ENCODE peak calls at places on chromosome 13, in four cellular contexts. One of them, this sample, is unnamed.

GRCh38 chr13:67278230-67278629 is 48.1 kb upstream of the PCDH9 start:
- DNase-seq in keratinocyte: no peak
- DNase-seq in MM.1S: no peak
- DNase-seq in cardiac muscle cell: peak; percentile 83
- DNase-seq in this sample: no peak

GRCh38 chr13:30153871-30154426 is 153.4 kb downstream of the KATNAL1 start:
- DNase-seq in keratinocyte: no peak
- DNase-seq in MM.1S: no peak
- DNase-seq in cardiac muscle cell: peak; percentile 21
- DNase-seq in this sample: peak; percentile 48

GRCh38 chr13:59437902-59438301 is 725.8 kb downstream of the DIAPH3 start:
- DNase-seq in keratinocyte: no peak
- DNase-seq in MM.1S: no peak
- DNase-seq in cardiac muscle cell: no peak
- DNase-seq in this sample: no peak

GRCh38 chr13:48962281-48962680 is 13.4 kb upstream of the FNDC3A start:
- DNase-seq in keratinocyte: no peak
- DNase-seq in MM.1S: no peak
- DNase-seq in cardiac muscle cell: peak; percentile 19
- DNase-seq in this sample: no peak

GRCh38 chr13:108755084-108755483 is 125.7 kb downstream of the MYO16 start:
- DNase-seq in keratinocyte: no peak
- DNase-seq in MM.1S: peak; percentile 34
- DNase-seq in cardiac muscle cell: no peak
- DNase-seq in this sample: no peak

GRCh38 chr13:26719356-26719945 is 41.1 kb downstream of the GPR12 start:
- DNase-seq in keratinocyte: no peak
- DNase-seq in MM.1S: no peak
- DNase-seq in cardiac muscle cell: peak; percentile 6
- DNase-seq in this sample: no peak

GRCh38 chr13:75929074-75929473 is 292.9 kb downstream of the LMO7 start:
- DNase-seq in keratinocyte: no peak
- DNase-seq in MM.1S: no peak
- DNase-seq in cardiac muscle cell: no peak
- DNase-seq in this sample: no peak

GRCh38 chr13:72180253-72180952 is 313.4 kb upstream of the DACH1 start:
- DNase-seq in keratinocyte: no peak
- DNase-seq in MM.1S: no peak
- DNase-seq in cardiac muscle cell: no peak
- DNase-seq in this sample: no peak

DNA sequence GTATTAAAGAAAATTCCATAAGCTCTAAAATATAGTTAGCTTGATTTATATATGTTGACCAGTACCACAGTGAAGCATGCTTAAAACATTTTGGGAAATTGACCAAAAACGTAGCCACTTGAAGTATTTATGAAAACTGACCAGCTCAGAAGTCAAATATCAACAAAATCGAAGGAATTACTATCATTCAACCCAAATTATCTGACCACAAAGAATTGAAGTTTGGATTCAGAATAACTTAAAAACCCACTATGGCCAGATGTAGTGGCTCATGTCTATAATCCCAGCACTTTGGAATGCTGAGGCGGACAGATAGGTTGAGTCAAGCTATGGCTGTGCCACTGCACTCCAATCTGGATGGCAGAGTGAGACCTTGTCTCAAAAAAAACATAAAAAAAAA is 31.9 kb downstream of the GPALPP1 start:
- DNase-seq in keratinocyte: no peak
- DNase-seq in MM.1S: no peak
- DNase-seq in cardiac muscle cell: no peak
- DNase-seq in this sample: no peak
- TF ChIP-seq CTCF in keratinocyte: no peak
- TF ChIP-seq CTCF in MM.1S: no peak
- TF ChIP-seq CTCF in cardiac muscle cell: no peak
- TF ChIP-seq CTCF in this sample: no peak

DNA sequence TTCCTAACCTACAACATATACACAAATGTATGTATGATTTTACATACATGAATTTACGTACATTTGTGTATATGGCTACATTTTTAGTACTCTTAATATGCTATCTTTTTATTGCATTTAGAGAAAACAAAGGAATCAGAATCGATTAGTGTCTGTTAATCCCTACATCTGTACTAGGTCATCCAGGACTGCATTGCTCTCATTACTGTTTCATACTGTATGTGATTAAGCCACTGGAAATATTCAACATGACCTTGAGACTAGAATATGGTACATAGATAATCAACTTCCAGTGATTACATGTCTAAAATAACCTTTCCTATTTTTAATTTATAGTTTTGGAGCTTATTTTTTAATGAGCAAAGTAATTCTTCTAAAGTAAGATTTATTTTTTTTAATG is 5.3 kb upstream of the MAB21L1 start:
- DNase-seq in keratinocyte: no peak
- DNase-seq in MM.1S: no peak
- DNase-seq in cardiac muscle cell: no peak
- DNase-seq in this sample: no peak
- H3K4me3 ChIP-seq in keratinocyte: no peak overlapping the region
- H3K4me3 ChIP-seq in MM.1S: no peak overlapping the region
- H3K4me3 ChIP-seq in cardiac muscle cell: no peak overlapping the region
- H3K4me3 ChIP-seq in this sample: no peak overlapping the region

GRCh38 chr13:31161583-31162150 is at the start of gene HSPH1:
- DNase-seq in keratinocyte: peak; percentile 86
- DNase-seq in MM.1S: peak; percentile 95
- DNase-seq in cardiac muscle cell: peak; percentile 99
- DNase-seq in this sample: peak; percentile 98
- TF ChIP-seq CTCF in keratinocyte: peak; percentile 43
- TF ChIP-seq CTCF in MM.1S: no peak
- TF ChIP-seq CTCF in cardiac muscle cell: peak; percentile 28
- TF ChIP-seq CTCF in this sample: peak; percentile 14

GRCh38 chr13:52009985-52010384 is 1.3 kb downstream of the ATP7B start:
- DNase-seq in keratinocyte: no peak
- DNase-seq in MM.1S: no peak
- DNase-seq in cardiac muscle cell: no peak
- DNase-seq in this sample: no peak
- H3K4me3 ChIP-seq in keratinocyte: no peak overlapping the region
- H3K4me3 ChIP-seq in MM.1S: no peak overlapping the region
- H3K4me3 ChIP-seq in cardiac muscle cell: no peak overlapping the region
- H3K4me3 ChIP-seq in this sample: no peak overlapping the region

This sample was measured in GM12865.